ENCODE peak calls at places on chromosomes 7 and 10, in eight cellular contexts. Y, E, W, L, I, J, M and A are unnamed samples.

GRCh38 chr10:46514899-46515298 is 41.6 kb downstream of the GPRIN2 start:
- DNase-seq in J (no peak), L (no peak), Y (no peak), W (no peak), I (no peak), E (no peak), M (no peak), A (no peak)

GRCh38 chr7:128858380-128859231 is 4.0 kb upstream of the ATP6V1F start:
- DNase-seq in W (peak), M (no peak), L (no peak), J (no peak), E (no peak), I (no peak), Y (no peak), A (no peak)

GRCh38 chr7:26083113-26083512 is 68.9 kb upstream of the NFE2L3 start:
- DNase-seq in M (no peak), E (peak), Y (no peak), W (no peak), I (no peak), J (no peak), L (no peak), A (no peak)

GRCh38 chr7:13312327-13312726 is 624.9 kb downstream of the ARL4A start:
- DNase-seq in I (no peak), M (no peak), J (peak), W (no peak), L (no peak), E (peak), Y (no peak), A (no peak)

GRCh38 chr7:67375427-67375826 is 378.8 kb downstream of the TYW1 start:
- DNase-seq in E (no peak), I (no peak), W (no peak), L (no peak), J (no peak), Y (no peak), M (no peak), A (no peak)

GRCh38 chr7:74223711-74224510 is 14.1 kb downstream of the LAT2 start:
- DNase-seq in M (no peak), J (no peak), Y (no peak), E (no peak), L (no peak), I (no peak), W (no peak), A (no peak)

GRCh38 chr7:131107343-131108211 is 220.1 kb upstream of the MKLN1 start:
- DNase-seq in Y (peak), M (peak), L (peak), J (peak), W (peak), I (peak), E (peak), A (peak)

GRCh38 chr10:15813415-15813814 is 46.9 kb downstream of the MINDY3 start:
- DNase-seq in Y (no peak), W (peak), J (no peak), M (peak), E (peak), L (no peak), I (no peak), A (no peak)

GRCh38 chr10:28077889-28078288 is 79.0 kb upstream of the ODAD2 start:
- DNase-seq in L (no peak), M (peak), J (no peak), E (peak), W (no peak), Y (no peak), I (no peak), A (no peak)

GRCh38 chr7:133863362-133864061 is 263.6 kb upstream of the LRGUK start:
- DNase-seq in M (no peak), I (no peak), L (no peak), Y (no peak), W (no peak), E (no peak), J (peak), A (no peak)

GRCh38 chr7:127287133-127287532 is 34.4 kb upstream of the GRM8 start:
- DNase-seq in L (no peak), J (no peak), I (no peak), Y (no peak), E (no peak), M (no peak), W (no peak), A (no peak)

GRCh38 chr7:137867289-137867688 is 20.5 kb upstream of the DGKI start:
- DNase-seq in L (no peak), I (no peak), W (no peak), J (no peak), E (no peak), Y (no peak), M (no peak), A (no peak)

GRCh38 chr7:27933691-27934565 is 194.0 kb downstream of the TAX1BP1 start:
- DNase-seq in E (peak), W (peak), I (no peak), M (no peak), J (peak), L (no peak), Y (no peak), A (no peak)

GRCh38 chr7:124843336-124843735 is 77.7 kb upstream of the GPR37 start:
- DNase-seq in E (no peak), W (no peak), J (no peak), Y (no peak), M (no peak), I (no peak), L (no peak), A (no peak)

GRCh38 chr10:3104251-3104918 is 37.0 kb downstream of the PFKP start:
- DNase-seq in I (no peak), J (no peak), E (peak), Y (no peak), L (no peak), W (no peak), M (no peak), A (no peak)